ENCODE peak calls at places on chromosome 22, in eight cellular contexts. F is HFFc6; R is endothelial cell; I is activated T-cell treated with anti-CD3 and anti-CD28 coated beads, Interleukin-2, amount 50 U/mL, for 72 hours; Z is activated CD4-positive, alpha-beta T cell treated with anti-CD3 and anti-CD28 coated beads, Interleukin-2, amount 10 ng/mL, durations not matched to agents 7 days and 5 days; B is posterior cingulate gyrus; E is HTR-8/SVneo; C is thoracic aorta. T is an unnamed sample.

GRCh38 chr22:44441401-44442185 is 56.4 kb downstream of the RTL6 start:
- DNase-seq in I (no peak), B (no peak), Z (no peak), C (no peak), E (no peak), R (no peak), F (no peak), T (no peak)

GRCh38 chr22:44368611-44369010 is 55.9 kb upstream of the SHISAL1 start:
- DNase-seq in E (no peak), F (no peak), R (no peak), I (no peak), C (no peak), B (no peak), Z (no peak), T (no peak)

GRCh38 chr22:36860821-36861659 is at the start of gene NCF4:
- DNase-seq in I (peak; percentile 68), E (no peak), C (peak; percentile 19), F (no peak), R (no peak), B (no peak), Z (peak; percentile 53), T (peak; percentile 48)

GRCh38 chr22:29344137-29344536 is 28.6 kb upstream of the RASL10A start:
- DNase-seq in C (peak; percentile 59), B (peak; percentile 47), E (peak; percentile 83), Z (no peak), R (no peak), I (no peak), F (peak; percentile 98), T (no peak)

GRCh38 chr22:43090130-43090789 is 1.1 kb upstream of the TTLL1 start:
- DNase-seq in I (peak; percentile 62), Z (peak; percentile 70), E (peak; percentile 75), F (peak; percentile 78), R (peak; percentile 18), B (no peak), C (peak; percentile 24), T (peak; percentile 75)

GRCh38 chr22:42336527-42337227 is 66.2 kb upstream of the TCF20 start:
- DNase-seq in I (no peak), R (no peak), B (no peak), C (no peak), E (no peak), Z (no peak), F (peak; percentile 4), T (no peak)

GRCh38 chr22:43235445-43236400 is 48.8 kb upstream of the TTLL12 start:
- DNase-seq in E (no peak), I (no peak), R (no peak), B (no peak), C (no peak), F (no peak), Z (no peak), T (no peak)

GRCh38 chr22:44522526-44523170 is 24.6 kb upstream of the RTL6 start:
- DNase-seq in B (no peak), Z (no peak), C (no peak), E (no peak), F (no peak), I (no peak), R (no peak), T (no peak)